ENCODE peak calls at places on chromosomes 16 and 17, in five cellular contexts. R, B, Z, Q and H are unnamed samples.

GRCh38 chr16:69340095-69340644 is 598 bp downstream of the NIP7 start:
- DNase-seq in Q (no peak), B (no peak), R (no peak), Z (no peak), H (no peak)

GRCh38 chr17:27888945-27889344 is 4.2 kb downstream of the LYRM9 start:
- DNase-seq in B (no peak), R (no peak), Q (no peak), Z (peak; percentile 89), H (no peak)

GRCh38 chr16:71440669-71441347 is 1.0 kb downstream of the TLE7 start:
- DNase-seq in B (no peak), Q (no peak), R (no peak), Z (no peak), H (no peak)

GRCh38 chr17:79997004-79997673 is 38.5 kb downstream of the TBC1D16 start:
- DNase-seq in Z (no peak), B (no peak), R (no peak), Q (no peak), H (no peak)

GRCh38 chr17:40901981-40902862 is 17.2 kb upstream of the KRT20 start:
- DNase-seq in Q (no peak), B (no peak), Z (peak; percentile 95), R (no peak), H (no peak)

GRCh38 chr16:175145-175949 is 1.1 kb upstream of the HBA1 start:
- DNase-seq in Z (no peak), Q (no peak), R (no peak), B (no peak), H (no peak)

GRCh38 chr16:70257391-70257790 is 5.7 kb upstream of the EXOSC6 start:
- DNase-seq in B (no peak), R (no peak), Z (no peak), Q (no peak), H (no peak)

GRCh38 chr16:66970775-66971725 is 10.0 kb downstream of the CES3 start:
- DNase-seq in B (peak; percentile 11), Q (no peak), R (no peak), Z (peak; percentile 85), H (no peak)

GRCh38 chr17:3002538-3003301 is 60.7 kb downstream of the OR1D5 start:
- DNase-seq in R (no peak), Q (no peak), B (no peak), Z (no peak), H (no peak)

GRCh38 chr17:82065193-82065637 is 389 bp downstream of the DUS1L start:
- DNase-seq in R (peak; percentile 36), Z (no peak), Q (no peak), B (no peak), H (no peak)

GRCh38 chr16:10069374-10069773 is 112.9 kb downstream of the GRIN2A start:
- DNase-seq in B (no peak), R (peak; percentile 19), Q (no peak), Z (no peak), H (no peak)

GRCh38 chr17:30379303-30380105 is 777 bp downstream of the CPD start:
- DNase-seq in B (no peak), R (peak; percentile 32), Z (no peak), Q (no peak), H (no peak)

GRCh38 chr17:53150101-53150698 is 672.5 kb upstream of the KIF2B start:
- DNase-seq in Z (peak; percentile 6), B (no peak), Q (no peak), R (no peak), H (no peak)

GRCh38 chr16:23410176-23410575 is 42.8 kb downstream of the COG7 start:
- DNase-seq in R (no peak), B (no peak), Z (no peak), Q (no peak), H (no peak)

GRCh38 chr16:10180771-10181163 is 1.5 kb downstream of the GRIN2A start:
- DNase-seq in R (peak; percentile 27), Q (no peak), B (no peak), Z (no peak), H (no peak)

GRCh38 chr16:29699324-29700219 is 20.6 kb downstream of the QPRT start:
- DNase-seq in Q (no peak), Z (no peak), B (no peak), R (no peak), H (no peak)